ENCODE peak calls at places on chromosomes 16 and 17, in eight cellular contexts. I is cardiac muscle cell; Z is heart right ventricle; P is transverse colon; D is effector memory CD4-positive, alpha-beta T cell; O is Peyer's patch; L is uterus; G is A549. M is an unnamed sample.

GRCh38 chr17:82198092-82198491 is 14.6 kb downstream of the CCDC57 start:
- DNase-seq in I (no peak), Z (no peak), P (no peak), D (no peak), O (no peak), L (no peak), G (no peak), M (no peak)

GRCh38 chr17:19928299-19928698 is 49.3 kb downstream of the AKAP10 start:
- DNase-seq in I (no peak), Z (no peak), P (no peak), D (no peak), O (no peak), L (no peak), G (no peak), M (no peak)

GRCh38 chr17:51060396-51060795 is 60.3 kb downstream of the SPAG9 start:
- DNase-seq in I (no peak), Z (no peak), P (no peak), D (no peak), O (no peak), L (no peak), G (no peak), M (no peak)

GRCh38 chr17:28885951-28886350 is 11.6 kb downstream of the FLOT2 start:
- DNase-seq in I (no peak), Z (no peak), P (no peak), D (no peak), O (no peak), L (no peak), G (no peak), M (no peak)

GRCh38 chr17:47703191-47703591 is 9.2 kb downstream of the TBKBP1 start:
- DNase-seq in I (no peak), Z (no peak), P (peak; percentile 27), D (no peak), O (peak; percentile 62), L (no peak), G (no peak), M (no peak)

GRCh38 chr16:69906838-69907301 is 44.3 kb upstream of the CLEC18A start:
- DNase-seq in I (no peak), Z (no peak), P (no peak), D (no peak), O (no peak), L (no peak), G (no peak), M (no peak)

GRCh38 chr17:6474906-6475305 is 30.7 kb downstream of the PIMREG start:
- DNase-seq in I (no peak), Z (no peak), P (no peak), D (no peak), O (no peak), L (no peak), G (no peak), M (no peak)

GRCh38 chr17:59451706-59452105 is 113.7 kb upstream of the DHX40 start:
- DNase-seq in I (no peak), Z (no peak), P (no peak), D (no peak), O (no peak), L (no peak), G (no peak), M (peak; percentile 14)

GRCh38 chr16:70589998-70590471 is 56.3 kb upstream of the IL34 start:
- DNase-seq in I (no peak), Z (peak; percentile 29), P (no peak), D (no peak), O (peak; percentile 19), L (peak; percentile 64), G (peak; percentile 57), M (no peak)

GRCh38 chr16:29663020-29663828 is at the start of gene SPN:
- DNase-seq in I (peak; percentile 14), Z (no peak), P (peak; percentile 33), D (peak; percentile 3), O (peak; percentile 56), L (no peak), G (no peak), M (no peak)

GRCh38 chr16:1007284-1007850 is 25.8 kb downstream of the SOX8 start:
- DNase-seq in I (no peak), Z (no peak), P (no peak), D (no peak), O (no peak), L (no peak), G (peak; percentile 58), M (no peak)

GRCh38 chr16:31711344-31711845 is 162.2 kb upstream of the ZNF267 start:
- DNase-seq in I (no peak), Z (no peak), P (no peak), D (no peak), O (no peak), L (no peak), G (no peak), M (no peak)

GRCh38 chr17:31008374-31009035 is 37.7 kb downstream of the RNF135 start:
- DNase-seq in I (peak; percentile 65), Z (peak; percentile 70), P (peak; percentile 64), D (peak; percentile 22), O (peak; percentile 69), L (peak; percentile 59), G (no peak), M (peak; percentile 43)

GRCh38 chr17:2940352-2940751 is 123.1 kb downstream of the OR1D5 start:
- DNase-seq in I (peak; percentile 65), Z (peak; percentile 69), P (no peak), D (no peak), O (no peak), L (peak; percentile 26), G (no peak), M (peak; percentile 46)

DNA sequence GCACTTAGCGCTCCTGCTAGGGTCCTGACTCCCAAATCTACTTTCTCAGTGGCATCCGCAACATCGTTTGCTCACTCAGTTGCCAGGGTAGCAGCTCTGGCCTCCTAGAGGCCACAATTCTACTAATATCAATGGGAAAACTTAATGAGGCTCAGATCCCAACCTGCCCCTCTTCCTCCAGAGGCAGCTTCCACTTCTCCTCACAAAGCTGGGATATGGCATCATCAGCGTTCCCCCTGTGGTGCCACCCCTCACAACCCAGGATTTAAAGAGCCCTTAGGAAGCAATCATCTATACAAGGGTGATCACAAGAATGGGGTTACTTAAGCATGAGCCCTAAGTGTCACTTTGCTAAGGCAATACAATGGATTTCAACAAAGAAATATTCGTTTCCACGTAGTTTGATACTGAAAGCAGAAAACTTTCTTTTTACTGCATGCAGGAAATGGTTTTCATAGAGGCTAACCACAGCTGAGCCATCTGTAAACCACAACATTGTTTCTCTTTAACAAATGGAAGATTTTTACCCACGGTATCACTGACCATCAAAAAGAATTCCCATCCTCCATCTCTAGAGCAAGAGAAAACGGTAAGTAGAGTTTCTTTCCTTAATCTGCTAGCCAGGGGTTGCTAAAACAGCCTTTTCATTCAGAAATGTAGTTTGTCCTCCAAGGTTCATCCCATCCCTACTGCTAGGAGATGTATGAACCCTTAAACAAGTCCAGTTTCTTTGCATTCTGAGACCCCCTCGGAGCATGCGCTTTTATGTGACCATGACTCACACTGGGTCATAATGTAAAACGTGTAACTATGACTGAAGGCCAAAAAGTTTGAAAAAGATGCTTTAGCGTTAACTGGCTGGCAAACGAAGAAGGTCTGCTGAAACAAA is 68.3 kb upstream of the BCAR1 start:
- DNase-seq in I (no peak), Z (no peak), P (no peak), D (no peak), O (no peak), L (no peak), G (no peak), M (no peak)
- H3K27ac ChIP-seq in I (no peak overlapping the region), Z (peak overlapping the region; percentile 58), P (no peak overlapping the region), D (no peak overlapping the region), O (no peak overlapping the region), L (peak overlapping the region; percentile 59), G (no peak overlapping the region), M (peak overlapping the region; percentile 6)

DNA sequence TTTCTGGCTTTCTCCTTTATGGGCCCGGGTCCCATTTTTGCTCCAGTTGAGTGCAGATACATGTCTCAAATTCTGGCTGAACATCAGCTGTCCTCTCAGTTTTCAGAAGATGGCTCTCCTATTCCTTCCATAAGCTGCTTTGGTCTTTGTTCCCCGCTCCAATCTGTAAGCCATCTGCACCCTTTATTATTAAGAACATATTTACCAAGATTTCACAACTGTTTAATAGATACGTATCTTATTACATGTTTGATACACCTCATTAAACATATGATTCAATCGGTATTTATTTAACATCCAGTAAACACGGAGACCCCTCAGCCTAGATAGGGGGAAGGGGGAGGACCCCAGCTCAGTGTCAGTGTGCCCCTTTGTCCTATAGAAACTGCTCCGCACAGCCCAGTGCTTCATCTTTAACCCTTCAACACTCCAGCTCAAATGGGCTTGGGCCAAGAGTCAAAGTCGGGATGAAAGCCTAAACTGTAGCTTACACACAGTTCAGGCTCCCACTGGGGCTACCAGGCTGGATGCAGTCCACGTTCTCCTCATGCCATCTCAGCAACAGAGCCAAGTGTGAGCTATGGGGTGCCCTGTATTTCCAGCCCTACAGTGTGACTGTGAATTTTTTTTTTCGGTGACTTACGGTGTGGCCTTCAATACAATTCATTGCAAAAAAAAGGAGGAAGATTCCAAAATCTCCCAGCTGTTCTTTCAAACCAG is 166.0 kb upstream of the ZFHX3 start:
- DNase-seq in I (no peak), Z (no peak), P (no peak), D (no peak), O (no peak), L (no peak), G (no peak), M (no peak)
- H3K27ac ChIP-seq in I (no peak overlapping the region), Z (no peak overlapping the region), P (no peak overlapping the region), D (no peak overlapping the region), O (no peak overlapping the region), L (no peak overlapping the region), G (no peak overlapping the region), M (no peak overlapping the region)

GRCh38 chr17:8149419-8150193 is 2.6 kb downstream of the PER1 start:
- DNase-seq in I (no peak), Z (no peak), P (no peak), D (no peak), O (no peak), L (no peak), G (no peak), M (no peak)
- H3K27ac ChIP-seq in I (peak overlapping the region; percentile 97), Z (peak overlapping the region; percentile 99), P (peak overlapping the region; percentile 100), D (peak overlapping the region; percentile 100), O (peak overlapping the region; percentile 91), L (peak overlapping the region; percentile 100), G (no peak overlapping the region), M (peak overlapping the region; percentile 100)

GRCh38 chr17:1627219-1627986 is 1.2 kb downstream of the SLC43A2 start:
- DNase-seq in I (no peak), Z (no peak), P (peak; percentile 44), D (no peak), O (peak; percentile 77), L (no peak), G (no peak), M (no peak)
- H3K27ac ChIP-seq in I (no peak overlapping the region), Z (peak overlapping the region; percentile 97), P (peak overlapping the region; percentile 85), D (no peak overlapping the region), O (peak overlapping the region; percentile 99), L (peak overlapping the region; percentile 85), G (peak overlapping the region; percentile 88), M (peak overlapping the region; percentile 98)

DNA sequence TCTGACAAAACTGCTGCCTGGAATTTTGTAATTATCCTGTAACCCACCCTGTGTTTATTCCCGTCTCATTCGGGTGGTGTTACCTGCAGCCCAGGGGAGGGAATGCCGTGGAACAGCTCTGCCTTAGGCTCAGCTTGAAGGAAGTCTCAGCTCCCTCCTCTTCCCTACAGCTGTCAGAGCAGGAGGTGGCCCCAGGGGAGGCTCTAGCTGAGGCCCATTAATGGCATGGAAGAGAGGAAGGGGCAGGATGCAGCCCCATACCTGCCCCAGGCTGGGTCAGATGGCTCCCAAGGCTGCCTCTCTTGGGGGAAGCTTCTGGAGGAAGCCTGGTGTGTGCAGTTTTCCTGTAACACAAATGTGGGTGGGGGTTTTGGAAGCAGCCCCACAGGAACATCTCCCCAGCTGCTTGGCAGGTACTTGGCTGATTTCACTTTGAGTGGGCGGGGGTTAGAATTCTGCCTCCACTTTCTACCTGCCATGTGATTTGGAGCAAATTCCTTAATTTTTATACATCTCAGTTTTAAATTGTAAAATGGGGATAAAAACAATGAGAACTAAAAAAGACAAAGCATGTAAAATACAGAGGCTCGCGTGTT is 103.9 kb downstream of the MGAT5B start:
- DNase-seq in I (no peak), Z (no peak), P (no peak), D (no peak), O (no peak), L (no peak), G (no peak), M (no peak)
- H3K27ac ChIP-seq in I (no peak overlapping the region), Z (no peak overlapping the region), P (no peak overlapping the region), D (no peak overlapping the region), O (no peak overlapping the region), L (no peak overlapping the region), G (peak overlapping the region; percentile 16), M (peak overlapping the region; percentile 87)